ENCODE peak calls at places on chromosomes 11 and 22, in nine cellular contexts. One of them, this sample, is unnamed.
A peak's percentile ranks its signal among the peaks of the same experiment; 100 is the strongest.

GRCh38 chr11:69378303-69379141 is 84.6 kb downstream of the MYEOV start:
- DNase-seq in stomach: no peak
- DNase-seq in tibial nerve: peak; percentile 8
- DNase-seq in A549: no peak
- DNase-seq in esophagus muscularis mucosa: no peak
- DNase-seq in ovary: peak; percentile 16
- DNase-seq in suprapubic skin: peak; percentile 76
- DNase-seq in H1: no peak
- DNase-seq in K562: no peak
- DNase-seq in this sample: no peak

GRCh38 chr11:16981651-16982194 is 32.5 kb downstream of the PLEKHA7 start:
- DNase-seq in stomach: peak; percentile 50
- DNase-seq in tibial nerve: peak; percentile 52
- DNase-seq in A549: peak; percentile 32
- DNase-seq in esophagus muscularis mucosa: no peak
- DNase-seq in ovary: no peak
- DNase-seq in suprapubic skin: no peak
- DNase-seq in H1: peak; percentile 29
- DNase-seq in K562: no peak
- DNase-seq in this sample: no peak

GRCh38 chr11:5043385-5043784 is 2.9 kb upstream of the OR52J3 start:
- DNase-seq in stomach: no peak
- DNase-seq in tibial nerve: no peak
- DNase-seq in A549: no peak
- DNase-seq in esophagus muscularis mucosa: no peak
- DNase-seq in ovary: no peak
- DNase-seq in suprapubic skin: no peak
- DNase-seq in H1: no peak
- DNase-seq in K562: no peak
- DNase-seq in this sample: no peak

GRCh38 chr11:62372871-62373270 is 35.6 kb downstream of the ASRGL1 start:
- DNase-seq in stomach: no peak
- DNase-seq in tibial nerve: no peak
- DNase-seq in A549: no peak
- DNase-seq in esophagus muscularis mucosa: no peak
- DNase-seq in ovary: no peak
- DNase-seq in suprapubic skin: no peak
- DNase-seq in H1: no peak
- DNase-seq in K562: no peak
- DNase-seq in this sample: no peak

GRCh38 chr22:28899199-28899853 is 16.0 kb downstream of the ZNRF3 start:
- DNase-seq in stomach: no peak
- DNase-seq in tibial nerve: no peak
- DNase-seq in A549: no peak
- DNase-seq in esophagus muscularis mucosa: no peak
- DNase-seq in ovary: peak; percentile 19
- DNase-seq in suprapubic skin: no peak
- DNase-seq in H1: no peak
- DNase-seq in K562: no peak
- DNase-seq in this sample: no peak

GRCh38 chr11:11545285-11546275 is 76.2 kb downstream of the GALNT18 start:
- DNase-seq in stomach: no peak
- DNase-seq in tibial nerve: no peak
- DNase-seq in A549: no peak
- DNase-seq in esophagus muscularis mucosa: no peak
- DNase-seq in ovary: no peak
- DNase-seq in suprapubic skin: no peak
- DNase-seq in H1: no peak
- DNase-seq in K562: no peak
- DNase-seq in this sample: no peak

GRCh38 chr11:17594686-17595192 is 47.7 kb downstream of the OTOG start:
- DNase-seq in stomach: no peak
- DNase-seq in tibial nerve: no peak
- DNase-seq in A549: no peak
- DNase-seq in esophagus muscularis mucosa: no peak
- DNase-seq in ovary: no peak
- DNase-seq in suprapubic skin: no peak
- DNase-seq in H1: no peak
- DNase-seq in K562: no peak
- DNase-seq in this sample: no peak

GRCh38 chr11:110297082-110297725 is 790 bp upstream of the RDX start:
- DNase-seq in stomach: no peak
- DNase-seq in tibial nerve: no peak
- DNase-seq in A549: no peak
- DNase-seq in esophagus muscularis mucosa: no peak
- DNase-seq in ovary: no peak
- DNase-seq in suprapubic skin: no peak
- DNase-seq in H1: no peak
- DNase-seq in K562: peak; percentile 35
- DNase-seq in this sample: no peak

GRCh38 chr22:21632237-21632895 is at the start of gene CCDC116:
- DNase-seq in stomach: peak; percentile 33
- DNase-seq in tibial nerve: no peak
- DNase-seq in A549: peak; percentile 31
- DNase-seq in esophagus muscularis mucosa: no peak
- DNase-seq in ovary: no peak
- DNase-seq in suprapubic skin: no peak
- DNase-seq in H1: no peak
- DNase-seq in K562: peak; percentile 100
- DNase-seq in this sample: no peak

GRCh38 chr11:13140028-13140870 is 131.1 kb downstream of the RASSF10 start:
- DNase-seq in stomach: peak; percentile 78
- DNase-seq in tibial nerve: no peak
- DNase-seq in A549: peak; percentile 96
- DNase-seq in esophagus muscularis mucosa: peak; percentile 39
- DNase-seq in ovary: no peak
- DNase-seq in suprapubic skin: no peak
- DNase-seq in H1: no peak
- DNase-seq in K562: no peak
- DNase-seq in this sample: no peak

GRCh38 chr22:48706934-48707748 is 1120.5 kb downstream of the BRD1 start:
- DNase-seq in stomach: no peak
- DNase-seq in tibial nerve: no peak
- DNase-seq in A549: no peak
- DNase-seq in esophagus muscularis mucosa: no peak
- DNase-seq in ovary: peak; percentile 15
- DNase-seq in suprapubic skin: no peak
- DNase-seq in H1: no peak
- DNase-seq in K562: no peak
- DNase-seq in this sample: no peak

GRCh38 chr22:24155597-24156145 is 25.6 kb upstream of the SUSD2 start:
- DNase-seq in stomach: peak; percentile 84
- DNase-seq in tibial nerve: peak; percentile 65
- DNase-seq in A549: peak; percentile 58
- DNase-seq in esophagus muscularis mucosa: peak; percentile 94
- DNase-seq in ovary: peak; percentile 90
- DNase-seq in suprapubic skin: peak; percentile 86
- DNase-seq in H1: no peak
- DNase-seq in K562: no peak
- DNase-seq in this sample: peak; percentile 95

GRCh38 chr11:70353900-70354568 is 44.3 kb upstream of the CTTN start:
- DNase-seq in stomach: no peak
- DNase-seq in tibial nerve: no peak
- DNase-seq in A549: no peak
- DNase-seq in esophagus muscularis mucosa: no peak
- DNase-seq in ovary: no peak
- DNase-seq in suprapubic skin: no peak
- DNase-seq in H1: no peak
- DNase-seq in K562: no peak
- DNase-seq in this sample: no peak

GRCh38 chr11:1504164-1504563 is 17.6 kb upstream of the MOB2 start:
- DNase-seq in stomach: no peak
- DNase-seq in tibial nerve: no peak
- DNase-seq in A549: no peak
- DNase-seq in esophagus muscularis mucosa: no peak
- DNase-seq in ovary: no peak
- DNase-seq in suprapubic skin: no peak
- DNase-seq in H1: no peak
- DNase-seq in K562: no peak
- DNase-seq in this sample: peak; percentile 45

GRCh38 chr22:36409911-36410756 is 22.4 kb upstream of the MYH9 start:
- DNase-seq in stomach: peak; percentile 98
- DNase-seq in tibial nerve: no peak
- DNase-seq in A549: no peak
- DNase-seq in esophagus muscularis mucosa: no peak
- DNase-seq in ovary: peak; percentile 93
- DNase-seq in suprapubic skin: peak; percentile 92
- DNase-seq in H1: peak; percentile 96
- DNase-seq in K562: peak; percentile 44
- DNase-seq in this sample: peak; percentile 97

GRCh38 chr11:536841-537621 is at the start of gene LRRC56:
- DNase-seq in stomach: peak; percentile 94
- DNase-seq in tibial nerve: peak; percentile 49
- DNase-seq in A549: peak; percentile 51
- DNase-seq in esophagus muscularis mucosa: no peak
- DNase-seq in ovary: peak; percentile 91
- DNase-seq in suprapubic skin: peak; percentile 90
- DNase-seq in H1: no peak
- DNase-seq in K562: peak; percentile 95
- DNase-seq in this sample: peak; percentile 98

GRCh38 chr11:35553831-35554230 is 28.4 kb upstream of the PAMR1 start:
- DNase-seq in stomach: no peak
- DNase-seq in tibial nerve: no peak
- DNase-seq in A549: peak; percentile 2
- DNase-seq in esophagus muscularis mucosa: peak; percentile 7
- DNase-seq in ovary: no peak
- DNase-seq in suprapubic skin: no peak
- DNase-seq in H1: no peak
- DNase-seq in K562: no peak
- DNase-seq in this sample: no peak

GRCh38 chr11:114447444-114447843 is 8.2 kb downstream of the REXO2 start:
- DNase-seq in stomach: no peak
- DNase-seq in tibial nerve: no peak
- DNase-seq in A549: no peak
- DNase-seq in esophagus muscularis mucosa: no peak
- DNase-seq in ovary: no peak
- DNase-seq in suprapubic skin: no peak
- DNase-seq in H1: no peak
- DNase-seq in K562: no peak
- DNase-seq in this sample: no peak

GRCh38 chr11:68033708-68034045 is 3.2 kb downstream of the NDUFS8 start:
- DNase-seq in stomach: peak; percentile 78
- DNase-seq in tibial nerve: no peak
- DNase-seq in A549: no peak
- DNase-seq in esophagus muscularis mucosa: no peak
- DNase-seq in ovary: no peak
- DNase-seq in suprapubic skin: no peak
- DNase-seq in H1: no peak
- DNase-seq in K562: no peak
- DNase-seq in this sample: peak; percentile 76
- TF ChIP-seq POLR2A in stomach: no peak
- TF ChIP-seq POLR2A in tibial nerve: no peak
- TF ChIP-seq POLR2A in A549: no peak
- TF ChIP-seq POLR2A in esophagus muscularis mucosa: no peak
- TF ChIP-seq POLR2A in ovary: no peak
- TF ChIP-seq POLR2A in suprapubic skin: no peak
- TF ChIP-seq POLR2A in H1: no peak
- TF ChIP-seq POLR2A in K562: no peak
- TF ChIP-seq POLR2A in this sample: no peak

GRCh38 chr11:133710681-133711240 is 134.6 kb downstream of the SPATA19 start:
- DNase-seq in stomach: no peak
- DNase-seq in tibial nerve: no peak
- DNase-seq in A549: no peak
- DNase-seq in esophagus muscularis mucosa: no peak
- DNase-seq in ovary: no peak
- DNase-seq in suprapubic skin: no peak
- DNase-seq in H1: no peak
- DNase-seq in K562: no peak
- DNase-seq in this sample: no peak
- H3K9me3 ChIP-seq in stomach: no peaks in the 10 kb centered on the region
- H3K9me3 ChIP-seq in tibial nerve: no peaks in the 10 kb centered on the region
- H3K9me3 ChIP-seq in A549: no peaks in the 10 kb centered on the region
- H3K9me3 ChIP-seq in esophagus muscularis mucosa: no peaks in the 10 kb centered on the region
- H3K9me3 ChIP-seq in ovary: no peaks in the 10 kb centered on the region
- H3K9me3 ChIP-seq in suprapubic skin: no peaks in the 10 kb centered on the region
- H3K9me3 ChIP-seq in H1: no peaks in the 10 kb centered on the region
- H3K9me3 ChIP-seq in K562: no peaks in the 10 kb centered on the region
- H3K9me3 ChIP-seq in this sample: no peaks in the 10 kb centered on the region

DNA sequence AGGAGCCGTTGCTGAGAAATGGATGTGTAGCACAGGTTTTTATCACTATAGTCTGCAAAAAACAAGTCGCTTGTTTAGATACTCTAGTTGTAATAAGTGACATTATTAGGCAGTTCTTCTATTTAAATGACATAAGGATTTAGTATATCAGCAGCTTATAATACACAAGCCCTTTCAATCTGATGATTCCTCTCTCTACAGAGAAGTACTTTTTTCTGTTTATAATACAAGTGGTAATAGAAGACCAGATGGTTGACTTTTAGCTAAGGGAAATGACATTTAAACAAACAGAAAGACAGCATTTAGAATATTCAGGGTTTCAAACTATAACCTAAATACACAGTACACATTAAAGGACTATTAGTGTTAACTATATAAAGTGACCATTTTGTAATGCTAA is 60.4 kb downstream of the IMMP1L start:
- DNase-seq in stomach: no peak
- DNase-seq in tibial nerve: no peak
- DNase-seq in A549: no peak
- DNase-seq in esophagus muscularis mucosa: no peak
- DNase-seq in ovary: no peak
- DNase-seq in suprapubic skin: no peak
- DNase-seq in H1: no peak
- DNase-seq in K562: no peak
- DNase-seq in this sample: no peak
- TF ChIP-seq EP300 in stomach: no peak
- TF ChIP-seq EP300 in tibial nerve: no peak
- TF ChIP-seq EP300 in A549: no peak
- TF ChIP-seq EP300 in esophagus muscularis mucosa: no peak
- TF ChIP-seq EP300 in ovary: no peak
- TF ChIP-seq EP300 in suprapubic skin: no peak
- TF ChIP-seq EP300 in H1: no peak
- TF ChIP-seq EP300 in K562: no peak
- TF ChIP-seq EP300 in this sample: no peak

GRCh38 chr11:45949992-45950407 is 27.5 kb downstream of the LARGE2 start:
- DNase-seq in stomach: no peak
- DNase-seq in tibial nerve: no peak
- DNase-seq in A549: no peak
- DNase-seq in esophagus muscularis mucosa: peak; percentile 75
- DNase-seq in ovary: no peak
- DNase-seq in suprapubic skin: no peak
- DNase-seq in H1: no peak
- DNase-seq in K562: no peak
- DNase-seq in this sample: no peak

GRCh38 chr11:45941285-45941684 is 18.8 kb downstream of the LARGE2 start:
- DNase-seq in stomach: no peak
- DNase-seq in tibial nerve: no peak
- DNase-seq in A549: no peak
- DNase-seq in esophagus muscularis mucosa: no peak
- DNase-seq in ovary: no peak
- DNase-seq in suprapubic skin: no peak
- DNase-seq in H1: no peak
- DNase-seq in K562: no peak
- DNase-seq in this sample: no peak

GRCh38 chr11:45948341-45948740 is 25.9 kb downstream of the LARGE2 start:
- DNase-seq in stomach: no peak
- DNase-seq in tibial nerve: no peak
- DNase-seq in A549: no peak
- DNase-seq in esophagus muscularis mucosa: peak; percentile 5
- DNase-seq in ovary: no peak
- DNase-seq in suprapubic skin: no peak
- DNase-seq in H1: no peak
- DNase-seq in K562: no peak
- DNase-seq in this sample: no peak

GRCh38 chr11:45942381-45942780 is 19.9 kb downstream of the LARGE2 start:
- DNase-seq in stomach: no peak
- DNase-seq in tibial nerve: no peak
- DNase-seq in A549: no peak
- DNase-seq in esophagus muscularis mucosa: peak; percentile 10
- DNase-seq in ovary: no peak
- DNase-seq in suprapubic skin: no peak
- DNase-seq in H1: no peak
- DNase-seq in K562: no peak
- DNase-seq in this sample: no peak

GRCh38 chr11:45945392-45945999 is 23.0 kb downstream of the LARGE2 start:
- DNase-seq in stomach: no peak
- DNase-seq in tibial nerve: no peak
- DNase-seq in A549: no peak
- DNase-seq in esophagus muscularis mucosa: peak; percentile 70
- DNase-seq in ovary: no peak
- DNase-seq in suprapubic skin: no peak
- DNase-seq in H1: no peak
- DNase-seq in K562: peak; percentile 52
- DNase-seq in this sample: no peak
- TF ChIP-seq POLR2A in stomach: no peak
- TF ChIP-seq POLR2A in tibial nerve: no peak
- TF ChIP-seq POLR2A in A549: no peak
- TF ChIP-seq POLR2A in esophagus muscularis mucosa: no peak
- TF ChIP-seq POLR2A in ovary: no peak
- TF ChIP-seq POLR2A in suprapubic skin: no peak
- TF ChIP-seq POLR2A in H1: no peak
- TF ChIP-seq POLR2A in K562: no peak
- TF ChIP-seq POLR2A in this sample: no peak

This sample was measured in upper lobe of left lung.